ENCODE peak calls at places on chromosomes 5 and 9, in four cellular contexts. G is stimulated activated CD8-positive, alpha-beta memory T cell treated with anti-CD3 and anti-CD28 coated beads, Interleukin-7, amount 100 ng/mL, for 24 hours; K is CD4-positive, alpha-beta T cell; I is posterior cingulate gyrus. X is an unnamed sample.

GRCh38 chr5:111694183-111694582 is 62.8 kb downstream of the NREP start:
- DNase-seq in I (no peak), K (no peak), G (no peak), X (no peak)

GRCh38 chr9:121226186-121226585 is 24.5 kb upstream of the RAB14 start:
- DNase-seq in I (no peak), K (no peak), G (no peak), X (no peak)

GRCh38 chr5:132238169-132238744 is 10.6 kb upstream of the P4HA2 start:
- DNase-seq in K (peak; percentile 56), G (peak; percentile 74), I (peak; percentile 73), X (no peak)

GRCh38 chr9:81096667-81097066 is 592.7 kb downstream of the TLE1 start:
- DNase-seq in K (no peak), I (no peak), G (no peak), X (no peak)

GRCh38 chr5:87885727-87886126 is 382.9 kb downstream of the TMEM161B start:
- DNase-seq in K (no peak), I (no peak), G (no peak), X (no peak)

GRCh38 chr5:16082053-16082452 is 97.5 kb downstream of the MARCHF11 start:
- DNase-seq in I (no peak), G (no peak), K (no peak), X (no peak)

GRCh38 chr9:97921959-97922905 is at the start of gene TRMO:
- DNase-seq in G (peak; percentile 98), K (peak; percentile 97), I (peak; percentile 95), X (peak; percentile 98)

GRCh38 chr9:109198736-109199384 is 31.8 kb upstream of the FRRS1L start:
- DNase-seq in I (no peak), K (no peak), G (no peak), X (no peak)

GRCh38 chr5:35012796-35013195 is 35.0 kb downstream of the AGXT2 start:
- DNase-seq in K (no peak), I (no peak), G (no peak), X (no peak)

GRCh38 chr9:20854444-20854843 is 170.4 kb downstream of the FOCAD start:
- DNase-seq in G (no peak), I (no peak), K (no peak), X (no peak)

GRCh38 chr5:173625261-173625660 is 8.8 kb upstream of the BOD1 start:
- DNase-seq in G (no peak), I (no peak), K (no peak), X (no peak)

GRCh38 chr9:18159254-18159653 is 314.7 kb upstream of the ADAMTSL1 start:
- DNase-seq in K (no peak), G (no peak), I (no peak), X (no peak)

GRCh38 chr5:54990751-54991349 is 5.5 kb upstream of the ESM1 start:
- DNase-seq in G (no peak), I (no peak), K (no peak), X (no peak)

GRCh38 chr5:72596956-72597355 is 89.7 kb upstream of the ZNF366 start:
- DNase-seq in G (no peak), K (no peak), I (no peak), X (no peak)

GRCh38 chr9:81557452-81557956 is 131.8 kb downstream of the TLE1 start:
- DNase-seq in G (no peak), I (no peak), K (no peak), X (no peak)

GRCh38 chr5:127833999-127834953 is 131.1 kb downstream of the CCDC192 start:
- DNase-seq in G (no peak), I (no peak), K (no peak), X (no peak)

GRCh38 chr9:38066907-38067610 is 2.0 kb downstream of the SHB start:
- DNase-seq in I (peak; percentile 38), K (no peak), G (no peak), X (no peak)

GRCh38 chr5:100584889-100585288 is 49.7 kb downstream of the FAM174A start:
- DNase-seq in I (no peak), G (no peak), K (no peak), X (no peak)

GRCh38 chr9:16505159-16505558 is 365.3 kb downstream of the BNC2 start:
- DNase-seq in K (no peak), G (no peak), I (no peak), X (no peak)

GRCh38 chr5:53937467-53937866 is 372.9 kb downstream of the ARL15 start:
- DNase-seq in G (no peak), K (no peak), I (no peak), X (no peak)

GRCh38 chr9:6214903-6215302 is 704 bp upstream of the IL33 start:
- DNase-seq in I (no peak), G (no peak), K (no peak), X (no peak)

GRCh38 chr9:91221332-91221731 is 140.4 kb downstream of the AUH start:
- DNase-seq in I (no peak), G (no peak), K (no peak), X (no peak)

GRCh38 chr5:151686673-151687378 is at the start of gene SPARC:
- DNase-seq in I (peak; percentile 52), K (no peak), G (no peak), X (peak; percentile 56)

GRCh38 chr9:128382261-128382660 is 11.1 kb downstream of the URM1 start:
- DNase-seq in G (no peak), K (no peak), I (no peak), X (no peak)

GRCh38 chr5:119036101-119036762 is 34.7 kb upstream of the DMXL1 start:
- DNase-seq in G (no peak), K (no peak), I (no peak), X (no peak)

GRCh38 chr9:131880828-131881227 is 141.0 kb upstream of the RAPGEF1 start:
- DNase-seq in I (no peak), K (no peak), G (no peak), X (no peak)

GRCh38 chr9:18238752-18239151 is 235.2 kb upstream of the ADAMTSL1 start:
- DNase-seq in K (no peak), I (no peak), G (no peak), X (no peak)

GRCh38 chr5:5135957-5136676 is 4.0 kb upstream of the ADAMTS16 start:
- DNase-seq in K (no peak), G (no peak), I (no peak), X (no peak)

GRCh38 chr5:142109356-142110045 is 922 bp downstream of the NDFIP1 start:
- DNase-seq in G (no peak), K (no peak), I (no peak), X (no peak)

X was measured in H1.